ENCODE peak calls at places on chromosomes 13 and 19, in nine cellular contexts. F, H, C, G, N, L, T, A and P are unnamed samples.

GRCh38 chr19:45468159-45468651 is 409 bp downstream of the FOSB start:
- DNase-seq in A (no peak), T (peak; percentile 39), H (no peak), C (no peak), G (peak; percentile 62), N (no peak), F (no peak), L (peak; percentile 40), P (no peak)

GRCh38 chr13:74036373-74036772 is 97.8 kb downstream of the KLF12 start:
- DNase-seq in C (no peak), G (no peak), A (no peak), F (peak; percentile 27), T (no peak), L (peak; percentile 95), H (no peak), N (no peak), P (no peak)

GRCh38 chr19:4590559-4590958 is 31.1 kb upstream of the SEMA6B start:
- DNase-seq in H (no peak), F (no peak), A (no peak), C (no peak), L (no peak), G (no peak), N (no peak), T (no peak), P (no peak)

GRCh38 chr19:2345794-2346663 is 14.0 kb upstream of the TMPRSS9 start:
- DNase-seq in N (no peak), C (no peak), A (no peak), F (no peak), H (peak; percentile 40), G (no peak), L (no peak), T (no peak), P (no peak)

GRCh38 chr13:95678967-95679366 is 2.0 kb downstream of the DNAJC3 start:
- DNase-seq in N (no peak), G (no peak), C (no peak), H (no peak), L (no peak), T (no peak), F (no peak), A (no peak), P (no peak)

GRCh38 chr13:100650321-100650720 is 24.3 kb downstream of the TMTC4 start:
- DNase-seq in C (no peak), G (no peak), L (no peak), T (no peak), A (no peak), N (peak; percentile 97), F (no peak), H (no peak), P (no peak)

GRCh38 chr13:100495455-100495854 is 93.1 kb downstream of the GGACT start:
- DNase-seq in N (peak; percentile 28), H (no peak), F (no peak), T (no peak), L (no peak), G (no peak), C (no peak), A (no peak), P (no peak)

GRCh38 chr19:58560007-58560887 is 1.8 kb upstream of the UBE2M start:
- DNase-seq in C (no peak), G (no peak), N (no peak), T (no peak), H (peak; percentile 13), F (no peak), A (no peak), L (no peak), P (no peak)

GRCh38 chr19:46133777-46134231 is 9.3 kb upstream of the IGFL3 start:
- DNase-seq in G (no peak), A (no peak), F (no peak), T (no peak), L (peak; percentile 51), C (no peak), H (no peak), N (no peak), P (peak; percentile 44)

GRCh38 chr19:4067396-4068057 is 828 bp upstream of the ZBTB7A start:
- DNase-seq in H (no peak), N (no peak), A (no peak), F (no peak), L (no peak), C (no peak), G (no peak), T (no peak), P (no peak)

GRCh38 chr13:98450495-98451167 is 126.3 kb downstream of the STK24 start:
- DNase-seq in C (no peak), A (no peak), G (peak; percentile 45), H (peak; percentile 68), L (no peak), F (no peak), T (peak; percentile 25), N (no peak), P (no peak)

GRCh38 chr13:29125145-29125933 is 305.2 kb downstream of the MTUS2 start:
- DNase-seq in N (no peak), T (no peak), F (no peak), G (no peak), A (no peak), L (no peak), H (no peak), C (no peak), P (no peak)

GRCh38 chr19:37635076-37636056 is 19.9 kb downstream of the ZFP30 start:
- DNase-seq in G (no peak), T (no peak), L (no peak), N (no peak), C (no peak), F (no peak), H (no peak), A (no peak), P (no peak)

GRCh38 chr19:18417250-18418033 is 1.8 kb upstream of the SSBP4 start:
- DNase-seq in C (peak; percentile 85), H (peak; percentile 88), N (peak; percentile 23), L (peak; percentile 90), A (no peak), G (peak; percentile 61), F (no peak), T (peak; percentile 44), P (peak; percentile 40)

GRCh38 chr13:34671136-34671535 is 270.9 kb upstream of the NBEA start:
- DNase-seq in L (no peak), T (no peak), F (no peak), H (no peak), A (no peak), G (no peak), N (no peak), C (no peak), P (peak; percentile 66)

GRCh38 chr13:28754698-28755545 is 36.2 kb upstream of the SLC46A3 start:
- DNase-seq in G (no peak), L (peak; percentile 52), C (no peak), N (no peak), F (no peak), A (no peak), H (peak; percentile 36), T (no peak), P (no peak)

GRCh38 chr13:29310806-29311205 is 284.7 kb downstream of the SLC7A1 start:
- DNase-seq in G (no peak), T (no peak), L (no peak), A (no peak), F (no peak), C (no peak), N (no peak), H (no peak), P (no peak)

GRCh38 chr13:106500450-106500849 is 35.0 kb downstream of the EFNB2 start:
- DNase-seq in L (no peak), H (no peak), C (no peak), A (no peak), G (no peak), T (no peak), F (no peak), N (no peak), P (no peak)

GRCh38 chr13:85497652-85498051 is 301.6 kb downstream of the SLITRK6 start:
- DNase-seq in F (no peak), C (no peak), T (no peak), L (no peak), H (no peak), A (no peak), G (no peak), N (no peak), P (peak; percentile 35)

GRCh38 chr13:31835932-31836331 is 96.6 kb downstream of the RXFP2 start:
- DNase-seq in A (no peak), L (no peak), C (no peak), G (no peak), N (no peak), F (no peak), H (no peak), T (no peak), P (peak; percentile 88)

GRCh38 chr13:42947925-42948324 is 44.1 kb downstream of the EPSTI1 start:
- DNase-seq in L (no peak), A (no peak), C (no peak), T (no peak), F (no peak), G (no peak), N (no peak), H (no peak), P (no peak)

GRCh38 chr13:78589206-78589605 is 14.1 kb downstream of the POU4F1 start:
- DNase-seq in G (no peak), F (no peak), N (no peak), C (no peak), H (peak; percentile 32), A (no peak), T (no peak), L (peak; percentile 51), P (peak; percentile 32)

GRCh38 chr13:110109910-110110309 is 197.0 kb downstream of the COL4A1 start:
- DNase-seq in A (no peak), N (no peak), L (peak; percentile 71), T (no peak), F (no peak), C (no peak), H (peak; percentile 80), G (no peak), P (peak; percentile 92)